ENCODE peak calls at places on chromosomes 13 and 19, in six cellular contexts. I, W, N, Q, G and P are unnamed samples.

GRCh38 chr19:3968556-3969434 is 2.1 kb downstream of the DAPK3 start:
- DNase-seq in I (peak), W (peak), N (peak), Q (peak), G (peak), P (peak)

GRCh38 chr19:49145485-49146407 is 9.4 kb downstream of the HRC start:
- DNase-seq in I (peak), W (peak), N (peak), Q (peak), G (peak), P (peak)

GRCh38 chr19:18021121-18021755 is 13.3 kb downstream of the ARRDC2 start:
- DNase-seq in I (no peak), W (no peak), N (no peak), Q (peak), G (no peak), P (no peak)

GRCh38 chr19:28971011-28971410 is 241.9 kb downstream of the UQCRFS1 start:
- DNase-seq in I (no peak), W (no peak), N (no peak), Q (no peak), G (no peak), P (no peak)

GRCh38 chr19:17035842-17036424 is 9.3 kb upstream of the CPAMD8 start:
- DNase-seq in I (no peak), W (no peak), N (no peak), Q (peak), G (no peak), P (no peak)

GRCh38 chr13:26599885-26600284 is 42.4 kb downstream of the WASF3 start:
- DNase-seq in I (no peak), W (no peak), N (no peak), Q (no peak), G (no peak), P (no peak)

GRCh38 chr13:80337011-80337688 is 3.8 kb downstream of the SPRY2 start:
- DNase-seq in I (no peak), W (no peak), N (no peak), Q (no peak), G (peak), P (no peak)

GRCh38 chr19:10817291-10818038 is 18.5 kb downstream of the TMED1 start:
- DNase-seq in I (no peak), W (no peak), N (no peak), Q (no peak), G (peak), P (no peak)

GRCh38 chr13:102484329-102484728 is 82.5 kb upstream of the FGF14 start:
- DNase-seq in I (no peak), W (no peak), N (no peak), Q (no peak), G (no peak), P (no peak)

GRCh38 chr13:76980075-76980718 is 11.7 kb upstream of the CLN5 start:
- DNase-seq in I (peak), W (peak), N (peak), Q (peak), G (peak), P (peak)

GRCh38 chr19:33292595-33293254 is 9.6 kb downstream of the CEBPA start:
- DNase-seq in I (no peak), W (no peak), N (no peak), Q (no peak), G (no peak), P (no peak)

GRCh38 chr19:38898788-38899446 is 501 bp downstream of the SIRT2 start:
- DNase-seq in I (no peak), W (no peak), N (no peak), Q (no peak), G (no peak), P (no peak)

GRCh38 chr19:2253106-2254051 is 2.8 kb downstream of the JSRP1 start:
- DNase-seq in I (peak), W (no peak), N (peak), Q (no peak), G (peak), P (no peak)

GRCh38 chr13:67230774-67231480 is 791 bp upstream of the PCDH9 start:
- DNase-seq in I (peak), W (no peak), N (peak), Q (peak), G (peak), P (no peak)

GRCh38 chr19:10364644-10365043 is 15.7 kb downstream of the TYK2 start:
- DNase-seq in I (no peak), W (no peak), N (no peak), Q (no peak), G (no peak), P (no peak)

GRCh38 chr19:35756373-35757230 is at the start of gene HSPB6:
- DNase-seq in I (no peak), W (no peak), N (no peak), Q (no peak), G (no peak), P (no peak)

GRCh38 chr19:18477974-18478373 is 40.0 kb upstream of the ISYNA1 start:
- DNase-seq in I (no peak), W (no peak), N (no peak), Q (no peak), G (no peak), P (no peak)

GRCh38 chr19:37845932-37846331 is 60.5 kb downstream of the WDR87 start:
- DNase-seq in I (no peak), W (no peak), N (no peak), Q (no peak), G (no peak), P (no peak)

GRCh38 chr19:47494729-47495128 is 10.7 kb upstream of the KPTN start:
- DNase-seq in I (no peak), W (no peak), N (no peak), Q (no peak), G (peak), P (no peak)

GRCh38 chr19:8304841-8305621 is 3.1 kb downstream of the CD320 start:
- DNase-seq in I (no peak), W (peak), N (peak), Q (peak), G (peak), P (peak)

GRCh38 chr13:111969551-111970135 is 97.3 kb upstream of the SOX1 start:
- DNase-seq in I (no peak), W (no peak), N (no peak), Q (no peak), G (no peak), P (no peak)

GRCh38 chr13:111968611-111969010 is 98.3 kb upstream of the SOX1 start:
- DNase-seq in I (no peak), W (no peak), N (no peak), Q (no peak), G (no peak), P (no peak)

GRCh38 chr13:111966969-111967368 is 100.0 kb upstream of the SOX1 start:
- DNase-seq in I (no peak), W (no peak), N (no peak), Q (no peak), G (no peak), P (no peak)

GRCh38 chr13:111965466-111966214 is 101.3 kb upstream of the SOX1 start:
- DNase-seq in I (no peak), W (no peak), N (no peak), Q (no peak), G (no peak), P (no peak)

DNA sequence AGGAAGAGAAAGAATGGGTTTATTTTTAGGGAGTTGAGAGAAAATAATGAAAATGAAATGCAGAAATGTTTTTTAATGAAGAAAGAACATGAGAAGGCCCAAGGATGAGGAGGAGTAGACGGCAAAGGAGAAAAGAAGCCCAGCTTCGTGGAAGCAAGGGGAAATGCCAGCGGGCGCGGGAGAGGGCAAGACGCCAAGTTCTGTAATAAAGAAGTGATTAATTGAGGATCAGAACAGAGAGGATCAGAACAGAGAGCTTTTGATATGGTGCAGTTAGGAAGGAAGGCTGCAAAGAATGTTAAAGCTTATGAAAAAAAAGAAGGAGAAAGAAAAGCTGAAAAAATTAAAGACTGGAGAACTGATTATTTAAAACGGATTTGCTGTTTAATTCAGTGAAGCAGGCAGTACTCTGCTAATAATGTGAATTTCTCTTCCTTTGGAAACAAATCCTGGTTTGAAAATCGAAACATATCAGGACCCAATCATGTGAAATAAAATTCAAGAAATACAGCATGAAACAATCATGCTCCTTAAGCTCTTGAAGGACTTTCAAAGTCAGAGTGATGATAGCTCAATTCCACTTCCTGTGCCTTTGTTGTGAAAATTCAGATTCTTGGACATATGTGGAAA is 99.3 kb upstream of the SOX1 start:
- DNase-seq in I (no peak), W (no peak), N (no peak), Q (no peak), G (no peak), P (no peak)
- TF ChIP-seq JUND in I (no peak), W (no peak), N (no peak), Q (no peak), G (no peak), P (no peak)

GRCh38 chr19:12984683-12985048 is 10.6 kb upstream of the NFIX start:
- DNase-seq in I (no peak), W (no peak), N (no peak), Q (peak), G (no peak), P (no peak)

GRCh38 chr19:12983091-12983490 is 12.2 kb upstream of the NFIX start:
- DNase-seq in I (no peak), W (no peak), N (no peak), Q (no peak), G (no peak), P (no peak)

GRCh38 chr19:12982648-12983047 is 12.6 kb upstream of the NFIX start:
- DNase-seq in I (no peak), W (no peak), N (no peak), Q (no peak), G (no peak), P (no peak)

GRCh38 chr19:12984143-12984627 is 11.1 kb upstream of the NFIX start:
- DNase-seq in I (no peak), W (no peak), N (no peak), Q (no peak), G (no peak), P (no peak)

DNA sequence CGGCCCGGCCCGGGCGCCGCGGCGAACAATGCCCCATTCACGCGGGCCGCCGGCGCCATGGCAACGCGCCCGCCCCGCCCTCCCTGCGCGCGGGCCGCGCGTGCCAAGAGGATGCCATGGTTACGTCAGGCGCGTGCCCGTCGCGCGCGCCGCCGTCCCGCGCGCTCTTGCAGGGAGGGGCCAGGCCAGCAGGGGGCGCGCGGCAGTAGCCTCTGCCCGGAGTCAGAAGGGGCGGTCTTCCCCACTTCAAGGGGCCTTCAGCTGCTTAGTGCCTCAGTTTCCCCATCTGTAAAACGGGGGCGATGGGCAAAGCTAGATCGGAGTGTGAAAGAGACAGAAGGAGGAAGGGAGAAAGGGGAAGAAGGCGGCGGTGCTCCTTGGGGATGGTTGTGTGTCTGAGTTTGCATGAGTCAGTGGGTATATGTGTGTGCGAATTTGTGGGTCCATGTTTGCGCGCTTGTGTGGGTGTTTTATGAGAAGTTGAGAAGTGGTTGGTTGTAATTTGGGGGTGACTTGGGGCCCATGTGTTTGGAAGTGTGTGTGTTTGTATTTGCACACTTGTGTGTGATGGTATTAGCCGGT is 11.6 kb upstream of the NFIX start:
- DNase-seq in I (peak), W (peak), N (peak), Q (peak), G (peak), P (peak)
- TF ChIP-seq JUND in I (no peak), W (no peak), N (peak), Q (peak), G (no peak), P (no peak)

DNA sequence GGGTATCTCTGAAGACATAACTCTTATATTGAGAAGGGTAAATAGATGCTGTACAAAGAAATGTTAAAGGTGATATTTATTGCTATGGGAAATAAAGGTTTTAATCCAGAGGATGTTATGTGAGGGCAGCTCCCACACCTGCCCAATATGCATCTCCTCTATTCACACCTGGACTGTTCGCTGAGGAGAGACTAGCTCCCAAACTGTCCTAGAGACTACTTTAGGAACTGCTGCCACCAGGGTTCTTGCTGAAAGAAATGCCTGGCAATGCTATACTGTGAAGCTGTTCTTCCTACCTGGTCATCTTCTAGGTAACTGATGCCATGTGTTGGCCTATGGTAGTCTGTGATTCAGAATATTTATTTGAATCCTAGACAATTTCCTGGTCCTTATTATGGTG is 1421.5 kb upstream of the SPRY2 start:
- DNase-seq in I (no peak), W (no peak), N (no peak), Q (no peak), G (no peak), P (peak)
- TF ChIP-seq JUND in I (no peak), W (no peak), N (no peak), Q (no peak), G (no peak), P (no peak)

DNA sequence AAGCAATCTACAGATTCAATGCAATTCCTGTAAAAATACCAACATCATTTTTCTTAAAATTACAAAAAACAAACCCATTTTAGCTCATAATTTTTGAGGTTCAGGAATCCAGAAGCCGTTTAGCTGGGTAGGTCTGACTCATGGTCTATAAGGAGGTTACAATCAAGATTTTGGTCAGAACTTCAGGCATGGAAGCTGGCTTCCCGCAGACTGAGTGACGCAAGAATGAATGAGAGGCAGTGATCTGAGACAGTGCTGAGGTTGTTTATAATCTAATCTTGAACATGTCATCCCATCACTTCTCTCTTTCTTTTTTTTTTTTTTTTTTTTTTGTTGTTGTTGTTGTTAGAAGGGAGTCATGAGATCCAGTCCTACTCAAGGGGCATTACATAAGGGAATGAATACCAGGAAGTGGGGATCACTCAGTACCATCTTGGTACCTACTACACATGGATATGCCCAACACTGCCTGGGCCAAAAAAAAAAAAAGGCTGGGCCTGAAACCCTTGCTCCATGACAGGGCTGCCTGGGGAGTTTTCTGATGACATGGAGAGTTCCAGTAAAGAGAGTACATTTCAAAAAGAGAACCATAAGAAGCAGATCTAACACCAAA is 217.4 kb downstream of the DLEU7 start:
- DNase-seq in I (no peak), W (no peak), N (no peak), Q (peak), G (no peak), P (no peak)
- TF ChIP-seq JUND in I (no peak), W (no peak), N (no peak), Q (peak), G (no peak), P (no peak)

GRCh38 chr13:48591889-48592725 is 59.2 kb upstream of the RCBTB2 start:
- DNase-seq in I (no peak), W (no peak), N (no peak), Q (no peak), G (no peak), P (no peak)

GRCh38 chr13:48596128-48596429 is 57.6 kb upstream of the CYSLTR2 start:
- DNase-seq in I (no peak), W (no peak), N (no peak), Q (no peak), G (no peak), P (no peak)

GRCh38 chr13:48594080-48594815 is 59.5 kb upstream of the CYSLTR2 start:
- DNase-seq in I (no peak), W (no peak), N (no peak), Q (no peak), G (no peak), P (no peak)

GRCh38 chr13:48593551-48593950 is 60.2 kb upstream of the CYSLTR2 start:
- DNase-seq in I (no peak), W (no peak), N (no peak), Q (no peak), G (no peak), P (no peak)

GRCh38 chr13:48595330-48596127 is 58.2 kb upstream of the CYSLTR2 start:
- DNase-seq in I (peak), W (peak), N (peak), Q (peak), G (peak), P (peak)
- TF ChIP-seq JUND in I (no peak), W (no peak), N (peak), Q (no peak), G (no peak), P (no peak)

GRCh38 chr13:21069561-21070004 is 8.2 kb upstream of the LATS2 start:
- DNase-seq in I (peak), W (no peak), N (no peak), Q (no peak), G (no peak), P (peak)
- TF ChIP-seq JUND in I (no peak), W (peak), N (no peak), Q (no peak), G (peak), P (no peak)

GRCh38 chr13:65064967-65065366 is 2165.2 kb downstream of the PCDH9 start:
- DNase-seq in I (no peak), W (peak), N (no peak), Q (no peak), G (no peak), P (peak)
- TF ChIP-seq JUND in I (no peak), W (no peak), N (no peak), Q (no peak), G (no peak), P (no peak)

GRCh38 chr19:58554494-58555368 is at the start of gene CHMP2A:
- DNase-seq in I (peak), W (peak), N (peak), Q (peak), G (peak), P (peak)
- TF ChIP-seq JUND in I (no peak), W (peak), N (peak), Q (peak), G (no peak), P (no peak)

DNA sequence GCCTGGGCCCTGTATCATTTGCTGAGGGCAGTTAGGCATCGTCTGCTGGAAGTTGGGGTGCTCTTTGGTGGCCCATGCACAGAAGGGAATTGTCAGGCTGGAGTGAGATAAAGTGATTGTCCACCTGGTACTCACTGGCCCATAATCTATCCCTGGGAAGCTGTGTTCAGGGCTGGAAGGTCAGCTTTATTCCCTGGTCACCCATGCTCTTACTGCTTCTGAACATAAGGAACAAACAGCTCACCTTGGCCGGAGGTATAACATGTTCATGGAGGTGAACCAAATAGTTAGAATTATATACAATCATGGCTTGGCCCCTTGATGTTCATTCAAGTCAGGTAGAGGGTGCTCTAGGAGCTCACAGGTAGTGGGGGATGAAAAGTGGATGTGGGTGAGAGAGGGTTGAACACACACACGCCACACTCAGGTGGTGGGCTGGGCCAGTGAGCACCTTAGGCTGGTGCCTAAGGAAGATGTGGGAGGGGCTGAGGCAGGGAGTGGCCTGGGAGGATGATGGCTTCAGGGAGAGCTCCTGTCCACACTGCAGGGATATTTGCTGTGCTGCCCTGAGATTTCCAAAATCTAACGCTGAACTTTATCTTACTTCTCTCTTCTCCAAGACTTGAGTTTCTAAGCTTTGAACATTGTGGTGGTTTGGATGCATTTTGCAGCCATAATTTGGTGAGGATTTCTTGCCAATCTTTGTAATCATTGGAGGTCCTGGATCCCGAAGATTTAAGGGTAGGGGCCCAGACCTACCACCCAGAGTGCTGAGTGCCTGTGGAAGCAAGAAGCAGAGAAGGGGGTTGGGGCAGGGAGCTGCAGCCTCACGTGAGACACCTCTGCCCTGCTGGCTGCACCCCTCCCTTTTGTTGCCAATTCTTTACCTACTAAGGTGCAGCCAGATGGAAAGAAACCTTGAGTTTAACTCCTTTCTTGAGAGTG is 420.6 kb downstream of the ZNF536 start:
- DNase-seq in I (no peak), W (no peak), N (peak), Q (no peak), G (no peak), P (no peak)
- TF ChIP-seq JUND in I (no peak), W (no peak), N (no peak), Q (no peak), G (no peak), P (no peak)